ENCODE peak calls at places on chromosomes 4 and X, in ten cellular contexts. I, B, P, V, H, D, U, W, X and G are unnamed samples.

GRCh38 chrX:32532282-32532681 is 679.1 kb downstream of the DMD start:
- DNase-seq in D (no peak), U (no peak), X (no peak), V (no peak), B (no peak), H (no peak), P (no peak), W (no peak), I (no peak), G (no peak)

GRCh38 chrX:153879741-153880439 is 6.1 kb downstream of the L1CAM start:
- DNase-seq in X (no peak), H (no peak), D (no peak), V (no peak), I (no peak), U (no peak), W (no peak), P (no peak), B (no peak), G (no peak)

GRCh38 chr4:15958562-15958961 is 4.4 kb downstream of the FGFBP2 start:
- DNase-seq in D (no peak), H (no peak), V (no peak), I (no peak), X (no peak), P (no peak), B (no peak), W (no peak), U (no peak), G (no peak)

GRCh38 chrX:154349359-154349935 is 25.0 kb downstream of the FLNA start:
- DNase-seq in V (no peak), P (no peak), X (no peak), D (peak; percentile 1), H (no peak), B (no peak), W (no peak), U (peak; percentile 11), I (peak; percentile 9), G (no peak)

GRCh38 chrX:46407036-46407752 is 138.0 kb downstream of the ZNF674 start:
- DNase-seq in B (no peak), V (no peak), W (no peak), U (no peak), I (no peak), H (no peak), D (peak; percentile 13), P (no peak), X (no peak), G (no peak)

GRCh38 chr4:3047464-3048286 is 26.7 kb downstream of the HTT-AS start:
- DNase-seq in I (peak; percentile 58), H (peak; percentile 79), U (peak; percentile 74), D (peak; percentile 65), V (peak; percentile 63), X (no peak), P (no peak), B (peak; percentile 62), W (peak; percentile 57), G (no peak)

GRCh38 chr4:125155251-125155650 is 159.5 kb upstream of the FAT4 start:
- DNase-seq in W (no peak), V (no peak), H (no peak), X (no peak), I (no peak), U (no peak), D (no peak), B (no peak), P (no peak), G (no peak)

GRCh38 chr4:5524451-5524850 is 183.9 kb downstream of the EVC2 start:
- DNase-seq in W (no peak), D (no peak), U (no peak), I (peak; percentile 18), P (no peak), X (no peak), B (no peak), H (no peak), V (no peak), G (no peak)

GRCh38 chr4:139214039-139214534 is 37.1 kb upstream of the ELF2 start:
- DNase-seq in X (no peak), H (no peak), W (no peak), V (no peak), P (no peak), B (peak; percentile 18), I (no peak), D (no peak), U (peak; percentile 22), G (no peak)
- H3K27ac ChIP-seq in X (no peak overlapping the region), H (no peak overlapping the region), W (no peak overlapping the region), V (no peak overlapping the region), P (no peak overlapping the region), B (no peak overlapping the region), I (peak overlapping the region; percentile 3), D (no peak overlapping the region), U (no peak overlapping the region), G (no peak overlapping the region)

GRCh38 chr4:105145913-105146285 is 777 bp upstream of the TET2 start:
- DNase-seq in H (no peak), V (peak; percentile 35), B (peak; percentile 27), X (no peak), U (no peak), P (peak; percentile 64), W (no peak), I (no peak), D (no peak), G (peak; percentile 51)

GRCh38 chr4:105147226-105148151 is 813 bp downstream of the TET2 start:
- DNase-seq in W (no peak), H (peak; percentile 56), U (no peak), D (peak; percentile 59), V (peak; percentile 39), I (peak; percentile 44), X (peak; percentile 25), B (no peak), P (no peak), G (peak; percentile 15)

GRCh38 chr4:105146286-105147219 is at the start of gene TET2:
- DNase-seq in B (peak; percentile 79), P (peak; percentile 82), W (no peak), I (peak; percentile 91), D (peak; percentile 91), U (peak; percentile 79), V (peak; percentile 83), X (peak; percentile 65), H (peak; percentile 84), G (peak; percentile 85)

GRCh38 chr4:105140684-105141490 is 5.8 kb upstream of the TET2 start:
- DNase-seq in H (no peak), B (no peak), W (peak; percentile 9), D (peak; percentile 50), P (no peak), I (peak; percentile 38), U (no peak), X (peak; percentile 17), V (peak; percentile 62), G (no peak)

DNA sequence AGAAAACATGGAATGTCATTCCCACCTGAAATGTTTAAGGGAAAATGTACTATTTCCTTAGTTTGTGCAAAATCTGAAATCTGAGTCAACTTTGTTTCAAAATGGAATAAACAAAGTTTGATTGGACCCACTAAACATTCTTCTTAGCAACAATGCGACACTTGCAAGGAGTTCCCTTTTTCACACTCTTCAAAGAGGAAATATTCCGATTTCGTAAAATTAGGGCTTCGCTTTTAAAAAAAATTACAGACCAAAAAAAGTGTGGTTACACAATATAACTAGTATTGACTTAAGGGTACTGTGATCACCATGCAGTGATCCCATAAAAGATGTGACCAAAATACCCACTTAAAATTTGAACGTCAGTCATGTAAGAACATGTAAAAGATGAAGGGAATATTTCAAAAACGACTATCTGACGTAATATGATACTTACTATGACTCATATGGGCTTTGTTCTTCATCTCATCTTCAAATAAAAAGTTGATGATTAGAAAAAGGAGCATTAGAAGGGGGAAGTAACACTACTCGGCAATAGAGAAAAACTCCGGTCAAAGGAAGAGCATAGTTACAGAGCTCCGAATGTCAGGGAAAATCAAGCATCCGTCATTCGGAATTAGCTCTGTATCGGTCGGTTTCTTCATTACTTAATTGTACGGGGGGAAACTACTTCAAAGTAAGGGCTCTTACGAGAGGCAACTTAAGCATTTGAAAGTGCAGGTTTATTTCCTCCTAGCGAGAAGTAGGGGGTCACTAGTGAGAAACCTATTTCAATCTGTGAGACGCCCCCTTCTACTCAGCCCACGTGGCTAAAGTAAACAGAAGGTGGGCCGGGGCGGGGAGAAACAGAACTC is 1.4 kb upstream of the TET2 start:
- DNase-seq in W (no peak), I (no peak), B (no peak), P (no peak), U (no peak), V (peak; percentile 42), H (no peak), X (peak; percentile 22), D (peak; percentile 33), G (no peak)
- H3K27ac ChIP-seq in W (no peak overlapping the region), I (no peak overlapping the region), B (no peak overlapping the region), P (peak overlapping the region; percentile 92), U (peak overlapping the region; percentile 84), V (peak overlapping the region; percentile 80), H (peak overlapping the region; percentile 89), X (peak overlapping the region; percentile 76), D (no peak overlapping the region), G (peak overlapping the region; percentile 78)

GRCh38 chr4:1213336-1213995 is 35.5 kb downstream of the CTBP1 start:
- DNase-seq in P (no peak), V (no peak), U (no peak), X (no peak), D (no peak), W (no peak), B (peak; percentile 13), I (no peak), H (no peak), G (no peak)

GRCh38 chr4:1210971-1211370 is 38.0 kb downstream of the CTBP1 start:
- DNase-seq in V (no peak), I (no peak), B (peak; percentile 18), H (peak; percentile 42), D (no peak), X (no peak), P (peak; percentile 53), W (no peak), U (peak; percentile 11), G (no peak)

GRCh38 chr4:1212546-1213335 is 36.2 kb downstream of the CTBP1 start:
- DNase-seq in D (no peak), H (no peak), U (peak; percentile 9), P (peak; percentile 68), I (no peak), W (no peak), B (peak; percentile 10), X (no peak), V (no peak), G (no peak)

GRCh38 chr4:1211371-1211770 is 37.6 kb downstream of the CTBP1 start:
- DNase-seq in P (peak; percentile 40), X (no peak), V (no peak), W (no peak), U (no peak), I (no peak), D (no peak), B (peak; percentile 11), H (peak; percentile 25), G (no peak)

DNA sequence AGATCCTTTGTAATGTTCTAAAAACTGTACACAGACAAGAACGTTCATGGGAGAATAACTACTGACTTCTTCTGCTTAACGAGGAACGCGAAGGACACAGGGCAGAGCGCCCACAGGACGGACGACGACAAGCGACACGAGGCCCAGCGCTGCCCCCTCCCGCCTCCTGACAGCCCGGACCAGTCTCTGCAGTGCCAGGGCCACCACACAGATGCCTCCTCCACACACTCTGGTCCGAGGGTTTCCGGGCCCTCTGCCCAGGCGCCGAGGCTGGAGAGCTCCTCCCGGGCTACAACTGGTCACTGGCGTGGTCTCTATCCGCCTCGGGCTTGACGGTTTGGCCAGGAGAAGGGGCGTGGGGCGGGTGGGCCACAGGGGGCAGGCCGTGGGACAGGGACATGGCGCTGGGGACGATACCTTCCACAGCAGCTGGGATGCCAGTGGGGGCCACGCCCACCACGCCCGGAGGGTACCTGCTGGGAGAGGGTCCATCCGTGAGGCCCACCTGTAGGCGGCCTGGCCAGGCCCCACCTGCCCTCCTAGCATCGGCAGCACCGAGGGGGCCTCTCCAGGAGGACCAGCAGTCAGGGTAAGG is 36.9 kb downstream of the CTBP1 start:
- DNase-seq in V (no peak), I (no peak), H (no peak), B (peak; percentile 30), D (no peak), X (no peak), P (peak; percentile 68), W (no peak), U (peak; percentile 37), G (peak; percentile 61)
- H3K27ac ChIP-seq in V (no peak overlapping the region), I (no peak overlapping the region), H (peak overlapping the region; percentile 33), B (no peak overlapping the region), D (no peak overlapping the region), X (peak overlapping the region; percentile 51), P (peak overlapping the region; percentile 11), W (no peak overlapping the region), U (peak overlapping the region; percentile 23), G (no peak overlapping the region)

DNA sequence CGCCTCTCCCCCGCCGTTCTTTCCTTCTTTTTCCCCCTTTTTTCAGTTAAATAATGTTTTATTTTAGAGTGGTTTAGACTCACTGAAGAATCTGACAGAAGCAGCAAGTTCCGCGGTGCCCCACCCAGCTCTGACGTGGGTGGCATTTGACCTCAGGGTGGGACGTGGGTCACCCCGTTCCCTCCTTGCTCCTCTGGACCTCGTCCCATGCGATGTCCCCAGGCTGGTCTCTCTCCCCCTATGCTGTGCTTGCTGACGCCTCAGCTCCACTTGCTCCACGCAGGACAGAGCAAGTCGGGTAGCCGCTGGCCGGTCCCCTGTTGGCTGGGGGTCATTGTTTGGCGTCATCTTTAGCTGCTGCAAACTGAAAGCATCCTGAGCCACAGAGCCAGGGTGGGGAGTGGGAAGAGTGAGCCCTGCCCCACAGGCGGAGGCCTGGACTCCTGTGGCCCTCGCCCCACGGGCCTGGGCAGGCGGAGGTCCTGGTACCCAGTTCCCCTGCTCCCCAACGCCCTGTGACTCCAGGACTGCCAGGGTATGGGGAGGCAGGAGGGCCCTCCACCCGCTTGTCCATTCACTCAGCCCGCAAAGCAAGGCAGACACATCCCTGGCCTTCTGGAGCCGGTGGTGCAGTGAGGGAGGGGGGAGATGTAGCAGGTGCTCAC is 30.8 kb downstream of the TRMT44 start:
- DNase-seq in P (no peak), V (no peak), H (no peak), X (no peak), D (no peak), U (no peak), I (no peak), B (no peak), W (no peak), G (no peak)
- H3K27ac ChIP-seq in P (no peak overlapping the region), V (no peak overlapping the region), H (no peak overlapping the region), X (no peak overlapping the region), D (no peak overlapping the region), U (no peak overlapping the region), I (no peak overlapping the region), B (no peak overlapping the region), W (no peak overlapping the region), G (no peak overlapping the region)